ENCODE peak calls at places on chromosome 7, in nine cellular contexts. H, D, R, J, A, V, T, S and P are unnamed samples.

GRCh38 chr7:47039089-47039648 is 542.7 kb downstream of the TNS3 start:
- DNase-seq in H (no peak), D (no peak), R (no peak), J (no peak), A (no peak), V (no peak), T (no peak), S (no peak), P (no peak)

GRCh38 chr7:69728299-69728698 is 130.0 kb downstream of the AUTS2 start:
- DNase-seq in H (no peak), D (no peak), R (no peak), J (no peak), A (no peak), V (no peak), T (no peak), S (no peak), P (peak)

GRCh38 chr7:33155811-33156210 is 26.4 kb downstream of the BBS9 start:
- DNase-seq in H (no peak), D (no peak), R (no peak), J (no peak), A (no peak), V (no peak), T (no peak), S (no peak), P (no peak)

GRCh38 chr7:37448057-37448636 is 517 bp downstream of the ELMO1 start:
- DNase-seq in H (no peak), D (no peak), R (no peak), J (peak), A (no peak), V (no peak), T (no peak), S (peak), P (no peak)

GRCh38 chr7:101936612-101937231 is 119.3 kb downstream of the CUX1 start:
- DNase-seq in H (no peak), D (no peak), R (no peak), J (peak), A (no peak), V (peak), T (no peak), S (no peak), P (peak)

GRCh38 chr7:37738338-37738737 is 54.8 kb downstream of the GPR141 start:
- DNase-seq in H (no peak), D (no peak), R (no peak), J (no peak), A (no peak), V (no peak), T (no peak), S (no peak), P (no peak)

GRCh38 chr7:121313793-121314676 is 14.8 kb upstream of the WNT16 start:
- DNase-seq in H (no peak), D (peak), R (no peak), J (no peak), A (no peak), V (no peak), T (no peak), S (no peak), P (peak)

GRCh38 chr7:24337180-24337579 is 53.2 kb downstream of the NPY start:
- DNase-seq in H (no peak), D (no peak), R (no peak), J (peak), A (no peak), V (no peak), T (no peak), S (no peak), P (no peak)

GRCh38 chr7:137895301-137896201 is 48.8 kb upstream of the DGKI start:
- DNase-seq in H (no peak), D (no peak), R (no peak), J (no peak), A (no peak), V (no peak), T (no peak), S (no peak), P (no peak)

GRCh38 chr7:25982684-25983083 is 169.3 kb upstream of the NFE2L3 start:
- DNase-seq in H (no peak), D (no peak), R (no peak), J (no peak), A (no peak), V (no peak), T (no peak), S (no peak), P (no peak)

GRCh38 chr7:151754142-151754590 is 122.7 kb downstream of the PRKAG2 start:
- DNase-seq in H (peak), D (peak), R (peak), J (peak), A (peak), V (peak), T (no peak), S (no peak), P (peak)